ENCODE peak calls at places on chromosome 1, in four cellular contexts. D is IMR-90, B is dorsolateral prefrontal cortex, L is cardiac fibroblast. T is an unnamed sample.

GRCh38 chr1:178727014-178727895 is 2.2 kb downstream of the RALGPS2 start:
- DNase-seq in D (no peak), B (no peak), L (peak; percentile 17), T (no peak)

GRCh38 chr1:47213230-47213676 is 18.8 kb downstream of the TAL1 start:
- DNase-seq in D (no peak), B (no peak), L (no peak), T (no peak)

GRCh38 chr1:210754931-210755670 is 378.8 kb downstream of the KCNH1 start:
- DNase-seq in D (no peak), B (peak; percentile 37), L (no peak), T (no peak)

GRCh38 chr1:54384471-54384870 is 21.7 kb downstream of the SSBP3 start:
- DNase-seq in D (no peak), B (no peak), L (no peak), T (no peak)

GRCh38 chr1:41950820-41951219 is 32.1 kb upstream of the HIVEP3 start:
- DNase-seq in D (peak; percentile 16), B (no peak), L (no peak), T (no peak)

GRCh38 chr1:110555807-110556470 is 37.0 kb upstream of the KCNA10 start:
- DNase-seq in D (no peak), B (peak; percentile 87), L (peak; percentile 29), T (peak; percentile 8)

GRCh38 chr1:218890436-218890835 is 283.2 kb upstream of the LYPLAL1 start:
- DNase-seq in D (no peak), B (no peak), L (no peak), T (no peak)

GRCh38 chr1:109765896-109766615 is 2.3 kb upstream of the EPS8L3 start:
- DNase-seq in D (no peak), B (peak; percentile 9), L (no peak), T (no peak)

GRCh38 chr1:237393632-237394031 is 351.6 kb downstream of the RYR2 start:
- DNase-seq in D (no peak), B (no peak), L (no peak), T (no peak)

GRCh38 chr1:86441581-86441980 is 17.6 kb downstream of the CLCA2 start:
- DNase-seq in D (no peak), B (no peak), L (no peak), T (no peak)

GRCh38 chr1:22031214-22031962 is 21.1 kb upstream of the CDC42 start:
- DNase-seq in D (no peak), B (no peak), L (peak; percentile 50), T (no peak)

GRCh38 chr1:203287109-203287893 is 18.0 kb upstream of the BTG2 start:
- DNase-seq in D (no peak), B (no peak), L (peak; percentile 76), T (peak; percentile 65)

GRCh38 chr1:196180847-196181593 is 427.2 kb downstream of the KCNT2 start:
- DNase-seq in D (peak; percentile 98), B (no peak), L (peak; percentile 95), T (peak; percentile 97)

GRCh38 chr1:218345673-218346390 is 696 bp downstream of the TGFB2 start:
- DNase-seq in D (peak; percentile 70), B (peak; percentile 40), L (peak; percentile 83), T (peak; percentile 84)

GRCh38 chr1:176857632-176858031 is 306.9 kb downstream of the ASTN1 start:
- DNase-seq in D (no peak), B (no peak), L (peak; percentile 14), T (no peak)

GRCh38 chr1:20366076-20366765 is 75.5 kb downstream of the VWA5B1 start:
- DNase-seq in D (peak; percentile 20), B (no peak), L (peak; percentile 11), T (no peak)

GRCh38 chr1:226964611-226965486 is 24.8 kb downstream of the COQ8A start:
- DNase-seq in D (no peak), B (no peak), L (no peak), T (no peak)

GRCh38 chr1:75616436-75617433 is 5.8 kb upstream of the SLC44A5 start:
- DNase-seq in D (peak; percentile 27), B (no peak), L (peak; percentile 36), T (peak; percentile 60)

GRCh38 chr1:38474738-38475623 is 384.6 kb downstream of the RRAGC start:
- DNase-seq in D (no peak), B (no peak), L (no peak), T (no peak)

GRCh38 chr1:84286071-84286470 is 15.4 kb upstream of the SAMD13 start:
- DNase-seq in D (peak; percentile 94), B (no peak), L (no peak), T (no peak)

GRCh38 chr1:84008631-84009030 is 9.7 kb upstream of the TTLL7 start:
- DNase-seq in D (no peak), B (no peak), L (no peak), T (no peak)

GRCh38 chr1:166343276-166343675 is 176.5 kb upstream of the FAM78B start:
- DNase-seq in D (no peak), B (no peak), L (no peak), T (no peak)

GRCh38 chr1:90940746-90941145 is 81.1 kb downstream of the ZNF644 start:
- DNase-seq in D (no peak), B (no peak), L (no peak), T (no peak)

GRCh38 chr1:37685722-37686121 is 6.6 kb upstream of the CDCA8 start:
- DNase-seq in D (no peak), B (no peak), L (no peak), T (no peak)

GRCh38 chr1:28915036-28915895 is 897 bp downstream of the EPB41 start:
- DNase-seq in D (peak; percentile 41), B (no peak), L (peak; percentile 28), T (peak; percentile 43)

GRCh38 chr1:243364330-243364729 is 108.5 kb downstream of the SDCCAG8 start:
- DNase-seq in D (no peak), B (no peak), L (no peak), T (no peak)

DNA sequence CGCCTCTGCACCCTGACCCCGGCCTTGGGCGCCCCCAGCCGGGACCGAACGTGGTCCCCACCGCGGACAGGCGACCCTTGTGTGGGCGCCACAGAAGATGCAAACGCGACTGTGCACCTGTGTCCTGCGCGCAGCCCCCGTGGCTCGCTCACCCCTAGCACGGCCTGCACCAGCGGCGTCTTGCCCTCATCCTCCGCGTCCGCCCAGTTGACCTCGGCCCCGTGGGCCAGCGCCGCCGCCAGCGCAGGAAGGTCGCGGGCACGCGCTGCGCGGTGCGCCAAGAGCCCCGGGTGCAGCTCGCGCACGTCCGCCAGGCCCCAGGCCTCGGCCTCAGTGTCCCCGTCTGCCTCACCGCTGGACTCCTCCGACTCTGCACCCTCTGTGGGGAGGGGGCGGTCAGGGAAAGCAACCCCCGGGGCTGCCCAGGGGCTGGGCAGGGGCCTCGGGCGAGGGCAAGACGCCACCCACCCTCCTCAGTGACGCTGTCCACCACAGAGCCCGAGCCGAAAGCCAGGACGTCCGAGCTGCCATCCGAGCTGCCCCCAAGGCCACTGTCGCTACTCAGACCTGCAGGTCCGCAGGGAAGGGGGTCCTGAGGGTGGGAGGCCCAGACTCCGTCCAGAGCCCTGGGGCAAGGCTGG is 13.4 kb downstream of the ACAP3 start:
- DNase-seq in D (no peak), B (no peak), L (no peak), T (no peak)
- H3K4me3 ChIP-seq in D (no peak overlapping the region), B (no peak overlapping the region), L (no peak overlapping the region), T (no peak overlapping the region)

GRCh38 chr1:153962088-153963029 is 978 bp downstream of the SLC39A1 start:
- DNase-seq in D (peak; percentile 60), B (no peak), L (peak; percentile 58), T (peak; percentile 48)
- TF ChIP-seq CTCF in D (no peak), B (no peak), L (no peak), T (no peak)

DNA sequence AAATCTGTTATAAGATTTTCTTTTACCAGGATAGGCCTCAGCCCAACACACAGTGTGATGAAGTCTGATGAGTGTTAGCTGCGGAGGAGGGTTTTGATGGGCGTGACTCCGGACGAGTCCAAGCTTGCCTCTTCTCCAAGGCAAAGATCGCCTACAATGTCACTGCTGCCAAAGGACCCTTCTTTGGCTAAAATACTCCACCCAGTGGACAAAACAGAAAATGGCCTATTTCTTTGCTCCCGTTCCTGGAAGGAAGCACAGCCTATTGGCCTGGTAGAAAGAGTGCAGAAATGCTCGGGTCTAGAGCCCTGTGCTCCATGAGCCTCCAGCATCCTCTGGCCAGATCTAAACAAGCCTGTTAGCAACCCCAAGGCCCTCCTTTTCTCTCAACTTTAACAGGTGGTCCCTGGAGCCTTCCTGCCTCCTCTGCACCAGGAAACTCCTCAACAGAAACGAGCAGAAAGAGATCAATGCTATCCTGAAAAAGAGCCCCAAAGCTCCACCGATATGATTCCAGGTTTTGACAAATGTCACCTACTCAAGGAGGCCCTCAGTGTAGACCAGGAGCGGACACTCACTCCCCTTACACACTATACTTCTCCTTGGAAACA is 3.4 kb upstream of the CASQ2 start:
- DNase-seq in D (peak; percentile 80), B (peak; percentile 51), L (peak; percentile 89), T (peak; percentile 87)
- H3K4me3 ChIP-seq in D (no peak overlapping the region), B (peak overlapping the region; percentile 31), L (no peak overlapping the region), T (no peak overlapping the region)

GRCh38 chr1:205739348-205740160 is 10.4 kb downstream of the NUCKS1 start:
- DNase-seq in D (peak; percentile 94), B (no peak), L (peak; percentile 47), T (peak; percentile 67)
- TF ChIP-seq CTCF in D (peak; percentile 38), B (no peak), L (peak; percentile 33), T (peak; percentile 32)

GRCh38 chr1:9628541-9629444 is 22.7 kb upstream of the PIK3CD start:
- DNase-seq in D (no peak), B (no peak), L (no peak), T (no peak)
- H3K4me3 ChIP-seq in D (no peak overlapping the region), B (no peak overlapping the region), L (no peak overlapping the region), T (no peak overlapping the region)

DNA sequence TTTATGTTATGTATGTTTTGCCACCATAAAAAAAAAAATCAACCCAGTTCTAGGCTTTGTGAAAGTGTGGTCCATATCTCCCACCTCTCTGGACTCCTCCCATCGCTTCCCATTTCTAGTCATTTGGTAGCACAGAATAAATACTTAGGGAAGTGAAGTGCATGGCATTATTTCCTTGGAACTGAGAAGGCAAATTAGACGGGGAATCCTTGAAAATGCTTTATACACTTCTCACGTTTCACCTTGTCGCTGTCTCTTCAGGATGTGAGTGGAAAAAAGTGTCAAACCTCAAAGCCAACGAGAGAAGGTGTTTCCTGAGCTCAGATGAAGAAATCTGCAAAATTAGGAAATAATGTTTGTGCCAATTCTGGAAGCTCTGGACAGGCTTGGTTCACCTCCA is 209.9 kb downstream of the ATG4C start:
- DNase-seq in D (no peak), B (no peak), L (no peak), T (no peak)
- TF ChIP-seq CTCF in D (no peak), B (no peak), L (no peak), T (no peak)

GRCh38 chr1:154353460-154353904 is 28.2 kb downstream of the ATP8B2 start:
- DNase-seq in D (peak; percentile 54), B (no peak), L (peak; percentile 80), T (peak; percentile 69)
- H3K4me3 ChIP-seq in D (no peak overlapping the region), B (peak overlapping the region; percentile 63), L (no peak overlapping the region), T (no peak overlapping the region)

DNA sequence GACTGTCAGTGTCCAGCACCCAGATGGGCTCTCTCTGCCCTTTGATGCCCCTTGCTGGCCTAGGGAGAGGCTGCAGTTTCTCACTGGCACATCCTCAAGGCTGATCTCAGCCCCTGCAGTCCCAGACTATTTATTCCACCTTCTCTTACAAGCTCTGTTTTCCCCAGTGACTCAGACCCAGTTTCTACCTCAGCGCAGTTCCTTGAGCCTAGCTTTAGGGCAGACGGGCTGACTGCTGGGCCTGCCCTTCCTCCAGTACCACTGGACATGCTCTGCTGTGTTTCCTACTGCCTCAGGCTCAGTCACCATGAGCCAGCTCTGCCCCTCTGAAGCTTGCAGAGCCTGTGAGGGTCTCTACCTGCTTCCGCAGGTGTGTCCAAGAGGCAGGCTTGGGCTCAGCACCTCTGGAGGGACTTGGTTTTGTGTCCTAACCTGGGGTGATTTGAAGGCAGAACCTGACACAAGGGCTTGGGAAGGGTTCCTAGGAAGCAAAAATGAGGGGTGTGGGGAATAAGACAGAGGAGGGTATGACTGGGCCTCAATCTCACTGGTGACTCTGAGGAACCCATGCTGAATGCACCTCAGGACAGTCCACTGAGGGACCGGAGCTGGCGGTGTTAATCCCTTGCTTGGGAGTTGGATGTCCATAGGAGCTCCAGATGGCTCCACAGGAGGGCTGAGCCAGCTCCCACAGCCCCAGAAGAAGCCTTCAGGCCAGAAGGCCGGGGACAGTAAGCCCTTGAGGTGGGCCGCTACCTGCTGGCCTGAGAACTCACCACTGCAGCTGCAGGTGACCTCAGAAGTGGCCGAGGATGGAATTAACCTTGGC is 689.9 kb downstream of the MATN1 start:
- DNase-seq in D (no peak), B (no peak), L (no peak), T (no peak)
- TF ChIP-seq CTCF in D (no peak), B (no peak), L (no peak), T (no peak)

T was measured in fibroblast of pulmonary artery.